ENCODE peak calls at places on chromosomes 13 and 19, in five cellular contexts. V is DND-41, X is astrocyte, Y is colonic mucosa, J is mammary epithelial cell. M is an unnamed sample. For H3K36me3, the result is how much of the 10 kb centered on the place peaks cover.

GRCh38 chr13:108070491-108070890 is 144.8 kb downstream of the LIG4 start:
- DNase-seq in J (no peak), X (no peak), Y (no peak), V (no peak), M (no peak)

GRCh38 chr19:46616631-46617322 is 8.1 kb downstream of the PTGIR start:
- DNase-seq in J (peak), V (peak), X (peak), Y (no peak), M (no peak)

GRCh38 chr13:70795484-70795883 is 687.2 kb upstream of the KLHL1 start:
- DNase-seq in Y (no peak), X (no peak), J (no peak), V (no peak), M (no peak)

GRCh38 chr19:8311461-8312260 is 3.5 kb upstream of the CD320 start:
- DNase-seq in X (no peak), J (no peak), Y (peak), V (no peak), M (no peak)

GRCh38 chr19:47486900-47487299 is 2.9 kb upstream of the KPTN start:
- DNase-seq in J (no peak), V (peak), Y (no peak), X (no peak), M (no peak)

GRCh38 chr13:46086421-46086922 is 18.4 kb downstream of the CPB2 start:
- DNase-seq in Y (no peak), X (no peak), J (no peak), V (no peak), M (no peak)

GRCh38 chr19:32691952-32692726 is 518 bp downstream of the NUDT19 start:
- DNase-seq in Y (peak), J (peak), V (peak), X (peak), M (peak)

GRCh38 chr19:40831502-40832430 is 18.5 kb downstream of the CYP2A6 start:
- DNase-seq in Y (peak), J (peak), X (peak), V (no peak), M (no peak)

GRCh38 chr19:46604781-46605355 is 3.7 kb downstream of the CALM3 start:
- DNase-seq in X (no peak), Y (no peak), V (no peak), J (no peak), M (no peak)

GRCh38 chr19:20259615-20260014 is 92.6 kb downstream of the ZNF486 start:
- DNase-seq in X (no peak), Y (no peak), V (no peak), J (no peak), M (no peak)

GRCh38 chr19:14425696-14426138 is 6.6 kb upstream of the DDX39A start:
- DNase-seq in X (peak), J (peak), V (no peak), Y (no peak), M (no peak)

GRCh38 chr13:61111529-61111928 is 304.1 kb downstream of the PCDH20 start:
- DNase-seq in V (no peak), X (no peak), Y (no peak), J (no peak), M (no peak)

GRCh38 chr13:43915451-43915850 is 35.7 kb downstream of the LACC1 start:
- DNase-seq in J (no peak), Y (no peak), V (no peak), X (peak), M (no peak)

GRCh38 chr19:58520257-58520599 is 618 bp upstream of the ZBTB45 start:
- DNase-seq in J (no peak), X (no peak), Y (no peak), V (no peak), M (no peak)

GRCh38 chr19:58518261-58519086 is 1.1 kb downstream of the ZBTB45 start:
- DNase-seq in X (no peak), Y (peak), V (peak), J (no peak), M (no peak)

GRCh38 chr19:58519355-58520256 is at the start of gene ZBTB45:
- DNase-seq in J (peak), V (peak), X (peak), Y (peak), M (peak)

GRCh38 chr19:58516964-58517833 is 2.4 kb downstream of the ZBTB45 start:
- DNase-seq in X (no peak), Y (no peak), V (no peak), J (no peak), M (no peak)

GRCh38 chr19:58519087-58519354 is 589 bp downstream of the ZBTB45 start:
- DNase-seq in V (peak), Y (peak), X (peak), J (peak), M (peak)
- TF ChIP-seq CTCF in V (peak), Y (peak), X (peak), J (peak), M (no peak)

GRCh38 chr19:28023064-28023463 is 1189.9 kb downstream of the UQCRFS1 start:
- DNase-seq in J (no peak), X (peak), V (no peak), Y (no peak), M (no peak)

GRCh38 chr19:28026636-28027035 is 1186.3 kb downstream of the UQCRFS1 start:
- DNase-seq in X (peak), V (no peak), J (no peak), Y (no peak), M (no peak)

GRCh38 chr19:28024920-28025319 is 1188.0 kb downstream of the UQCRFS1 start:
- DNase-seq in J (no peak), X (no peak), Y (no peak), V (no peak), M (no peak)

GRCh38 chr19:28028881-28029280 is 1184.1 kb downstream of the UQCRFS1 start:
- DNase-seq in J (no peak), V (no peak), Y (no peak), X (no peak), M (no peak)

GRCh38 chr19:28027116-28027515 is 1185.8 kb downstream of the UQCRFS1 start:
- DNase-seq in X (peak), J (no peak), Y (no peak), V (no peak), M (no peak)
- H3K36me3 ChIP-seq in X (under half), J (under half), Y (under half), V (under half), M (under half)

DNA sequence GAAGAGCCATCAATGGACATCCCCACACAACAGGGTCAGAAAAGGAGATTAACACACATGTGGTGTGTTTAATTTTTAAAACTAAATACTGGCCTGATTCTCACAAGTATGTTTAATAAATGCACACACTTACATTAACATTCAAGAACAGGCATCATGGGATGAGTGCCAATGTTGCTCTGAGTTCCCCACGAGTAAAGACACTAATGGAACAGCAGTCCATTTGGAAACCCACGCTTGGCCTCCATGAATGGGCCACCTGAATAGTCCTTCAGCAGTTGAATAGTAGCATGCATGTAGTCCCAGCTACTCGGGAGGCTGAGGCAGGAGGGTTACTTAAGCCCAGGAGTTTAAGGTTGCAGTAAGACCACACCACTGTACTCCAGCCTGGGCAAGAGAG is 195.2 kb upstream of the IPO5 start:
- DNase-seq in J (no peak), Y (no peak), V (no peak), X (no peak), M (no peak)
- H3K9ac ChIP-seq in J (no peak), Y (no peak), V (no peak), X (no peak), M (no peak)

GRCh38 chr19:11984986-11985385 is 20.1 kb downstream of the ZNF763 start:
- DNase-seq in X (no peak), J (no peak), Y (no peak), V (peak), M (no peak)
- TF ChIP-seq CTCF in X (no peak), J (no peak), Y (no peak), V (peak), M (peak)

GRCh38 chr19:15539638-15540037 is 31.3 kb downstream of the CYP4F22 start:
- DNase-seq in J (no peak), X (no peak), Y (no peak), V (no peak), M (no peak)

GRCh38 chr19:15538774-15539173 is 30.4 kb downstream of the CYP4F22 start:
- DNase-seq in J (no peak), V (peak), X (no peak), Y (no peak), M (peak)

GRCh38 chr19:15532779-15533521 is 24.6 kb downstream of the CYP4F22 start:
- DNase-seq in V (no peak), Y (no peak), J (peak), X (no peak), M (no peak)

GRCh38 chr19:15536350-15536749 is 28.0 kb downstream of the CYP4F22 start:
- DNase-seq in Y (no peak), X (no peak), J (peak), V (no peak), M (no peak)

GRCh38 chr19:15534957-15535864 is 26.9 kb downstream of the CYP4F22 start:
- DNase-seq in X (no peak), Y (no peak), J (no peak), V (no peak), M (no peak)
- H3K36me3 ChIP-seq in X (under half), Y (under half), J (under half), V (under half), M (under half)

GRCh38 chr19:35347930-35348298 is 212 bp downstream of the FFAR1 start:
- DNase-seq in Y (no peak), V (no peak), X (no peak), J (no peak), M (no peak)
- H3K9ac ChIP-seq in Y (no peak), V (no peak), X (no peak), J (no peak), M (no peak)